ENCODE peak calls at places on chromosomes 16 and 17, in six cellular contexts. Q is substantia nigra; L is mucosa of gallbladder; T is stimulated activated CD8-positive, alpha-beta memory T cell treated with anti-CD3 and anti-CD28 coated beads, Interleukin-4, amount 100 ng/mL, for 1 hour; A is heart right ventricle; V is GM19239. I is an unnamed sample.

GRCh38 chr17:17376362-17376761 is 73.2 kb downstream of the NT5M start:
- DNase-seq in Q (no peak), L (peak), V (no peak), T (no peak), A (no peak), I (no peak)

GRCh38 chr17:81713556-81714411 is 1.7 kb downstream of the SLC25A10 start:
- DNase-seq in T (no peak), Q (no peak), L (no peak), V (no peak), A (peak), I (no peak)

GRCh38 chr17:41617136-41617535 is 4.6 kb upstream of the KRT16 start:
- DNase-seq in L (no peak), V (no peak), T (no peak), A (no peak), Q (no peak), I (no peak)

GRCh38 chr17:57296231-57296630 is 39.9 kb downstream of the MSI2 start:
- DNase-seq in L (no peak), V (no peak), T (no peak), Q (no peak), A (no peak), I (no peak)

GRCh38 chr17:27529230-27529796 is 73.1 kb downstream of the KSR1 start:
- DNase-seq in T (no peak), Q (no peak), L (no peak), V (no peak), A (no peak), I (no peak)

GRCh38 chr17:80025140-80025539 is 10.5 kb downstream of the TBC1D16 start:
- DNase-seq in Q (no peak), V (no peak), T (no peak), L (no peak), A (no peak), I (no peak)

GRCh38 chr17:28381141-28381825 is 9.8 kb downstream of the SARM1 start:
- DNase-seq in Q (no peak), L (peak), V (no peak), A (no peak), T (no peak), I (no peak)

GRCh38 chr16:66954097-66954659 is 6.9 kb upstream of the CES3 start:
- DNase-seq in A (peak), Q (peak), L (peak), V (peak), T (peak), I (peak)

GRCh38 chr17:74743755-74744154 is 4.7 kb upstream of the NHERF1 start:
- DNase-seq in T (no peak), Q (no peak), A (no peak), L (no peak), V (no peak), I (no peak)

GRCh38 chr17:1082579-1082978 is 85.7 kb downstream of the TIMM22 start:
- DNase-seq in T (no peak), L (peak), A (no peak), Q (no peak), V (no peak), I (no peak)

GRCh38 chr16:228151-228855 is 946 bp downstream of the LUC7L start:
- DNase-seq in A (no peak), L (no peak), V (no peak), Q (no peak), T (no peak), I (no peak)

GRCh38 chr17:37831492-37831891 is 86.6 kb upstream of the HNF1B start:
- DNase-seq in L (no peak), Q (no peak), V (no peak), T (no peak), A (no peak), I (no peak)

GRCh38 chr17:55433029-55433628 is 11.5 kb upstream of the MMD start:
- DNase-seq in T (no peak), L (peak), V (no peak), Q (no peak), A (no peak), I (no peak)

I was measured in NCI-H1048.